ENCODE peak calls at places on chromosomes 4 and X, in seven cellular contexts. M is uterus, E is T-helper 17 cell, X is GM13977, N is AG09309, W is islet precursor cell, I is AG10803. O is an unnamed sample.
A peak's percentile ranks its signal among the peaks of the same experiment; 100 is the strongest.

GRCh38 chrX:48520976-48521352 is 644 bp upstream of the EBP start:
- DNase-seq in M (no peak), E (no peak), X (no peak), N (no peak), W (no peak), I (no peak), O (no peak)

GRCh38 chrX:39145859-39146258 is 344.6 kb downstream of the MID1IP1 start:
- DNase-seq in M (no peak), E (no peak), X (no peak), N (no peak), W (no peak), I (no peak), O (no peak)

GRCh38 chrX:113392355-113392754 is 551.7 kb upstream of the AMOT start:
- DNase-seq in M (no peak), E (no peak), X (no peak), N (no peak), W (no peak), I (no peak), O (no peak)

GRCh38 chrX:150365051-150365952 is 2.2 kb downstream of the MAMLD1 start:
- DNase-seq in M (peak; percentile 69), E (peak; percentile 44), X (no peak), N (no peak), W (peak; percentile 77), I (peak; percentile 46), O (no peak)

GRCh38 chrX:20913760-20914159 is 460.5 kb upstream of the CNKSR2 start:
- DNase-seq in M (no peak), E (no peak), X (no peak), N (no peak), W (peak; percentile 56), I (no peak), O (no peak)

GRCh38 chrX:8607326-8607725 is 124.6 kb downstream of the ANOS1 start:
- DNase-seq in M (no peak), E (no peak), X (no peak), N (no peak), W (no peak), I (no peak), O (no peak)

GRCh38 chr4:4673070-4673469 is 131.2 kb upstream of the STX18 start:
- DNase-seq in M (no peak), E (no peak), X (no peak), N (no peak), W (peak; percentile 95), I (peak; percentile 66), O (no peak)

GRCh38 chrX:129690435-129690834 is 35.7 kb upstream of the APLN start:
- DNase-seq in M (no peak), E (no peak), X (no peak), N (no peak), W (peak; percentile 12), I (peak; percentile 71), O (peak; percentile 59)

GRCh38 chrX:47840106-47840505 is 3.4 kb downstream of the ZNF81 start:
- DNase-seq in M (no peak), E (no peak), X (no peak), N (no peak), W (no peak), I (no peak), O (no peak)

GRCh38 chr4:30718889-30719252 is 1.3 kb upstream of the PCDH7 start:
- DNase-seq in M (no peak), E (no peak), X (peak; percentile 13), N (no peak), W (peak; percentile 71), I (no peak), O (no peak)

GRCh38 chr4:151835467-151835866 is 74.7 kb upstream of the GATB start:
- DNase-seq in M (no peak), E (no peak), X (no peak), N (no peak), W (no peak), I (no peak), O (peak; percentile 25)

GRCh38 chr4:166538491-166539005 is 665.5 kb downstream of the TLL1 start:
- DNase-seq in M (no peak), E (no peak), X (no peak), N (no peak), W (peak; percentile 82), I (no peak), O (peak; percentile 1)

GRCh38 chr4:12359420-12359819 is 930.7 kb upstream of the HS3ST1 start:
- DNase-seq in M (no peak), E (no peak), X (no peak), N (no peak), W (no peak), I (no peak), O (no peak)

GRCh38 chr4:82097504-82097903 is 276.3 kb downstream of the HNRNPD start:
- DNase-seq in M (no peak), E (no peak), X (no peak), N (no peak), W (peak; percentile 77), I (no peak), O (no peak)

GRCh38 chr4:98474408-98474844 is 184.0 kb downstream of the TSPAN5 start:
- DNase-seq in M (no peak), E (no peak), X (no peak), N (peak; percentile 46), W (no peak), I (peak; percentile 92), O (peak; percentile 57)

GRCh38 chr4:11354531-11354930 is 74.2 kb downstream of the HS3ST1 start:
- DNase-seq in M (no peak), E (no peak), X (no peak), N (no peak), W (no peak), I (no peak), O (no peak)

GRCh38 chr4:11399461-11399971 is 29.2 kb downstream of the HS3ST1 start:
- DNase-seq in M (no peak), E (no peak), X (no peak), N (no peak), W (peak; percentile 45), I (no peak), O (no peak)

GRCh38 chr4:18100657-18101056 is 79.1 kb upstream of the LCORL start:
- DNase-seq in M (no peak), E (no peak), X (no peak), N (no peak), W (no peak), I (no peak), O (no peak)

GRCh38 chrX:86946569-86946968 is 571.0 kb upstream of the KLHL4 start:
- DNase-seq in M (no peak), E (no peak), X (peak; percentile 20), N (no peak), W (no peak), I (no peak), O (no peak)

GRCh38 chr4:138267835-138268234 is 25.7 kb upstream of the SLC7A11 start:
- DNase-seq in M (no peak), E (no peak), X (no peak), N (no peak), W (no peak), I (no peak), O (no peak)

GRCh38 chrX:139126493-139126892 is 404.0 kb upstream of the F9 start:
- DNase-seq in M (no peak), E (no peak), X (peak; percentile 4), N (no peak), W (peak; percentile 72), I (no peak), O (no peak)

GRCh38 chrX:105821471-105822081 is 763 bp upstream of the NRK start:
- DNase-seq in M (no peak), E (no peak), X (no peak), N (no peak), W (peak; percentile 89), I (no peak), O (no peak)

GRCh38 chr4:10672379-10672778 is 12.2 kb downstream of the CLNK start:
- DNase-seq in M (no peak), E (no peak), X (no peak), N (no peak), W (no peak), I (no peak), O (no peak)

GRCh38 chr4:185685804-185686203 is 126.2 kb downstream of the SORBS2 start:
- DNase-seq in M (no peak), E (no peak), X (no peak), N (no peak), W (no peak), I (peak; percentile 64), O (no peak)

GRCh38 chrX:72713130-72713529 is 976 bp downstream of the PHKA1 start:
- DNase-seq in M (no peak), E (no peak), X (no peak), N (no peak), W (no peak), I (no peak), O (no peak)

O was measured in stromal cell of bone marrow.